ENCODE peak calls at places on chromosomes 7 and 10, in nine cellular contexts. One of them, this sample, is unnamed.

GRCh38 chr10:81036257-81036656 is 498.6 kb downstream of the SH2D4B start:
- DNase-seq in coronary artery: no peak
- DNase-seq in stomach: no peak
- DNase-seq in ovary: no peak
- DNase-seq in activated CD4-positive, alpha-beta T cell treated with anti-CD3 and anti-CD28 coated beads, Interleukin-2, amount 50 U/mL, for 1 hour: no peak
- DNase-seq in NCI-H2171: no peak
- DNase-seq in HFF-Myc: no peak
- DNase-seq in fibroblast of lung: no peak
- DNase-seq in fibroblast of the conjunctiva: no peak
- DNase-seq in this sample: no peak

GRCh38 chr7:158096582-158096981 is 491.0 kb downstream of the PTPRN2 start:
- DNase-seq in stomach: peak; percentile 20
- DNase-seq in fibroblast of lung: no peak
- DNase-seq in fibroblast of the conjunctiva: no peak
- DNase-seq in NCI-H2171: no peak
- DNase-seq in ovary: no peak
- DNase-seq in HFF-Myc: no peak
- DNase-seq in coronary artery: no peak
- DNase-seq in activated CD4-positive, alpha-beta T cell treated with anti-CD3 and anti-CD28 coated beads, Interleukin-2, amount 50 U/mL, for 1 hour: no peak
- DNase-seq in this sample: no peak

GRCh38 chr7:90298145-90299038 is 22.7 kb downstream of the FAM237B start:
- DNase-seq in NCI-H2171: peak; percentile 3
- DNase-seq in activated CD4-positive, alpha-beta T cell treated with anti-CD3 and anti-CD28 coated beads, Interleukin-2, amount 50 U/mL, for 1 hour: no peak
- DNase-seq in stomach: no peak
- DNase-seq in ovary: no peak
- DNase-seq in fibroblast of the conjunctiva: peak; percentile 47
- DNase-seq in coronary artery: no peak
- DNase-seq in HFF-Myc: peak; percentile 42
- DNase-seq in fibroblast of lung: peak; percentile 74
- DNase-seq in this sample: no peak

GRCh38 chr10:63883861-63884260 is 362.7 kb downstream of the REEP3 start:
- DNase-seq in coronary artery: no peak
- DNase-seq in fibroblast of lung: no peak
- DNase-seq in activated CD4-positive, alpha-beta T cell treated with anti-CD3 and anti-CD28 coated beads, Interleukin-2, amount 50 U/mL, for 1 hour: no peak
- DNase-seq in HFF-Myc: no peak
- DNase-seq in fibroblast of the conjunctiva: no peak
- DNase-seq in ovary: no peak
- DNase-seq in stomach: no peak
- DNase-seq in NCI-H2171: no peak
- DNase-seq in this sample: no peak

GRCh38 chr10:96765406-96766240 is 45.3 kb upstream of the PIK3AP1 start:
- DNase-seq in fibroblast of the conjunctiva: peak; percentile 17
- DNase-seq in fibroblast of lung: peak; percentile 47
- DNase-seq in HFF-Myc: peak; percentile 29
- DNase-seq in coronary artery: no peak
- DNase-seq in stomach: peak; percentile 77
- DNase-seq in activated CD4-positive, alpha-beta T cell treated with anti-CD3 and anti-CD28 coated beads, Interleukin-2, amount 50 U/mL, for 1 hour: peak; percentile 76
- DNase-seq in NCI-H2171: no peak
- DNase-seq in ovary: peak; percentile 36
- DNase-seq in this sample: peak; percentile 58

GRCh38 chr7:77388055-77388454 is 28.1 kb downstream of the GSAP start:
- DNase-seq in coronary artery: no peak
- DNase-seq in ovary: no peak
- DNase-seq in fibroblast of the conjunctiva: no peak
- DNase-seq in NCI-H2171: no peak
- DNase-seq in fibroblast of lung: no peak
- DNase-seq in HFF-Myc: no peak
- DNase-seq in stomach: no peak
- DNase-seq in activated CD4-positive, alpha-beta T cell treated with anti-CD3 and anti-CD28 coated beads, Interleukin-2, amount 50 U/mL, for 1 hour: no peak
- DNase-seq in this sample: no peak

GRCh38 chr10:43265799-43266721 is 805 bp downstream of the RASGEF1A start:
- DNase-seq in stomach: peak; percentile 40
- DNase-seq in coronary artery: peak; percentile 71
- DNase-seq in fibroblast of the conjunctiva: no peak
- DNase-seq in ovary: no peak
- DNase-seq in activated CD4-positive, alpha-beta T cell treated with anti-CD3 and anti-CD28 coated beads, Interleukin-2, amount 50 U/mL, for 1 hour: peak; percentile 42
- DNase-seq in NCI-H2171: no peak
- DNase-seq in HFF-Myc: no peak
- DNase-seq in fibroblast of lung: no peak
- DNase-seq in this sample: peak; percentile 26

GRCh38 chr10:59585046-59585700 is 124.5 kb downstream of the SLC16A9 start:
- DNase-seq in fibroblast of lung: peak; percentile 73
- DNase-seq in fibroblast of the conjunctiva: no peak
- DNase-seq in ovary: no peak
- DNase-seq in coronary artery: no peak
- DNase-seq in stomach: no peak
- DNase-seq in HFF-Myc: no peak
- DNase-seq in activated CD4-positive, alpha-beta T cell treated with anti-CD3 and anti-CD28 coated beads, Interleukin-2, amount 50 U/mL, for 1 hour: no peak
- DNase-seq in NCI-H2171: no peak
- DNase-seq in this sample: no peak

GRCh38 chr10:47264797-47265281 is 35.2 kb upstream of the GDF10 start:
- DNase-seq in HFF-Myc: no peak
- DNase-seq in NCI-H2171: no peak
- DNase-seq in activated CD4-positive, alpha-beta T cell treated with anti-CD3 and anti-CD28 coated beads, Interleukin-2, amount 50 U/mL, for 1 hour: peak; percentile 49
- DNase-seq in fibroblast of lung: no peak
- DNase-seq in coronary artery: peak; percentile 52
- DNase-seq in ovary: no peak
- DNase-seq in fibroblast of the conjunctiva: no peak
- DNase-seq in stomach: no peak
- DNase-seq in this sample: no peak

GRCh38 chr7:102251531-102252372 is 34.9 kb upstream of the SH2B2 start:
- DNase-seq in stomach: no peak
- DNase-seq in fibroblast of the conjunctiva: no peak
- DNase-seq in NCI-H2171: no peak
- DNase-seq in coronary artery: no peak
- DNase-seq in ovary: no peak
- DNase-seq in HFF-Myc: no peak
- DNase-seq in fibroblast of lung: no peak
- DNase-seq in activated CD4-positive, alpha-beta T cell treated with anti-CD3 and anti-CD28 coated beads, Interleukin-2, amount 50 U/mL, for 1 hour: no peak
- DNase-seq in this sample: no peak

GRCh38 chr10:91700273-91700672 is 67.4 kb upstream of the PPP1R3C start:
- DNase-seq in coronary artery: no peak
- DNase-seq in NCI-H2171: no peak
- DNase-seq in fibroblast of the conjunctiva: no peak
- DNase-seq in activated CD4-positive, alpha-beta T cell treated with anti-CD3 and anti-CD28 coated beads, Interleukin-2, amount 50 U/mL, for 1 hour: no peak
- DNase-seq in HFF-Myc: no peak
- DNase-seq in fibroblast of lung: peak; percentile 37
- DNase-seq in ovary: no peak
- DNase-seq in stomach: no peak
- DNase-seq in this sample: no peak

GRCh38 chr7:6226194-6226799 is 46.1 kb downstream of the CYTH3 start:
- DNase-seq in fibroblast of the conjunctiva: no peak
- DNase-seq in activated CD4-positive, alpha-beta T cell treated with anti-CD3 and anti-CD28 coated beads, Interleukin-2, amount 50 U/mL, for 1 hour: no peak
- DNase-seq in HFF-Myc: peak; percentile 96
- DNase-seq in stomach: no peak
- DNase-seq in ovary: no peak
- DNase-seq in fibroblast of lung: peak; percentile 78
- DNase-seq in coronary artery: no peak
- DNase-seq in NCI-H2171: no peak
- DNase-seq in this sample: no peak

GRCh38 chr10:21810582-21811244 is 192.8 kb downstream of the DNAJC1 start:
- DNase-seq in NCI-H2171: no peak
- DNase-seq in HFF-Myc: no peak
- DNase-seq in coronary artery: no peak
- DNase-seq in fibroblast of the conjunctiva: no peak
- DNase-seq in ovary: no peak
- DNase-seq in stomach: no peak
- DNase-seq in activated CD4-positive, alpha-beta T cell treated with anti-CD3 and anti-CD28 coated beads, Interleukin-2, amount 50 U/mL, for 1 hour: no peak
- DNase-seq in fibroblast of lung: peak; percentile 42
- DNase-seq in this sample: no peak

GRCh38 chr10:63209703-63210102 is 76.6 kb downstream of the NRBF2 start:
- DNase-seq in stomach: no peak
- DNase-seq in NCI-H2171: no peak
- DNase-seq in HFF-Myc: no peak
- DNase-seq in fibroblast of the conjunctiva: no peak
- DNase-seq in activated CD4-positive, alpha-beta T cell treated with anti-CD3 and anti-CD28 coated beads, Interleukin-2, amount 50 U/mL, for 1 hour: no peak
- DNase-seq in fibroblast of lung: no peak
- DNase-seq in coronary artery: no peak
- DNase-seq in ovary: no peak
- DNase-seq in this sample: no peak

GRCh38 chr10:69358148-69358795 is 58.4 kb downstream of the TACR2 start:
- DNase-seq in NCI-H2171: no peak
- DNase-seq in stomach: no peak
- DNase-seq in fibroblast of lung: no peak
- DNase-seq in coronary artery: no peak
- DNase-seq in ovary: no peak
- DNase-seq in activated CD4-positive, alpha-beta T cell treated with anti-CD3 and anti-CD28 coated beads, Interleukin-2, amount 50 U/mL, for 1 hour: no peak
- DNase-seq in HFF-Myc: no peak
- DNase-seq in fibroblast of the conjunctiva: no peak
- DNase-seq in this sample: no peak

GRCh38 chr10:51439645-51440044 is 259.8 kb downstream of the CSTF2T start:
- DNase-seq in activated CD4-positive, alpha-beta T cell treated with anti-CD3 and anti-CD28 coated beads, Interleukin-2, amount 50 U/mL, for 1 hour: no peak
- DNase-seq in fibroblast of the conjunctiva: no peak
- DNase-seq in stomach: no peak
- DNase-seq in ovary: no peak
- DNase-seq in HFF-Myc: no peak
- DNase-seq in NCI-H2171: no peak
- DNase-seq in coronary artery: no peak
- DNase-seq in fibroblast of lung: no peak
- DNase-seq in this sample: no peak

GRCh38 chr10:6667679-6668270 is 87.7 kb upstream of the PRKCQ start:
- DNase-seq in fibroblast of the conjunctiva: peak; percentile 22
- DNase-seq in coronary artery: no peak
- DNase-seq in fibroblast of lung: peak; percentile 25
- DNase-seq in activated CD4-positive, alpha-beta T cell treated with anti-CD3 and anti-CD28 coated beads, Interleukin-2, amount 50 U/mL, for 1 hour: peak; percentile 30
- DNase-seq in HFF-Myc: peak; percentile 22
- DNase-seq in ovary: no peak
- DNase-seq in stomach: no peak
- DNase-seq in NCI-H2171: no peak
- DNase-seq in this sample: no peak

GRCh38 chr7:43834463-43835251 is 34.7 kb downstream of the MRPS24 start:
- DNase-seq in HFF-Myc: no peak
- DNase-seq in activated CD4-positive, alpha-beta T cell treated with anti-CD3 and anti-CD28 coated beads, Interleukin-2, amount 50 U/mL, for 1 hour: peak; percentile 18
- DNase-seq in ovary: no peak
- DNase-seq in fibroblast of lung: peak; percentile 32
- DNase-seq in NCI-H2171: no peak
- DNase-seq in fibroblast of the conjunctiva: peak; percentile 16
- DNase-seq in coronary artery: no peak
- DNase-seq in stomach: no peak
- DNase-seq in this sample: peak; percentile 37

GRCh38 chr7:77799078-77799964 is 748 bp downstream of the PHTF2 start:
- DNase-seq in fibroblast of lung: peak; percentile 42
- DNase-seq in HFF-Myc: no peak
- DNase-seq in ovary: peak; percentile 69
- DNase-seq in activated CD4-positive, alpha-beta T cell treated with anti-CD3 and anti-CD28 coated beads, Interleukin-2, amount 50 U/mL, for 1 hour: peak; percentile 11
- DNase-seq in stomach: no peak
- DNase-seq in fibroblast of the conjunctiva: peak; percentile 10
- DNase-seq in coronary artery: peak; percentile 78
- DNase-seq in NCI-H2171: peak; percentile 39
- DNase-seq in this sample: no peak

GRCh38 chr7:27139335-27140107 is 4.0 kb downstream of the HOXA5 start:
- DNase-seq in activated CD4-positive, alpha-beta T cell treated with anti-CD3 and anti-CD28 coated beads, Interleukin-2, amount 50 U/mL, for 1 hour: no peak
- DNase-seq in stomach: no peak
- DNase-seq in fibroblast of the conjunctiva: no peak
- DNase-seq in ovary: no peak
- DNase-seq in coronary artery: peak; percentile 24
- DNase-seq in HFF-Myc: no peak
- DNase-seq in NCI-H2171: no peak
- DNase-seq in fibroblast of lung: no peak
- DNase-seq in this sample: no peak

GRCh38 chr7:1015196-1015595 is 29.1 kb upstream of the GPR146 start:
- DNase-seq in activated CD4-positive, alpha-beta T cell treated with anti-CD3 and anti-CD28 coated beads, Interleukin-2, amount 50 U/mL, for 1 hour: no peak
- DNase-seq in ovary: no peak
- DNase-seq in stomach: no peak
- DNase-seq in NCI-H2171: peak; percentile 11
- DNase-seq in coronary artery: no peak
- DNase-seq in fibroblast of lung: no peak
- DNase-seq in HFF-Myc: no peak
- DNase-seq in fibroblast of the conjunctiva: no peak
- DNase-seq in this sample: no peak

GRCh38 chr7:12258074-12258473 is 47.0 kb downstream of the TMEM106B start:
- DNase-seq in HFF-Myc: no peak
- DNase-seq in stomach: no peak
- DNase-seq in fibroblast of lung: no peak
- DNase-seq in fibroblast of the conjunctiva: no peak
- DNase-seq in ovary: no peak
- DNase-seq in activated CD4-positive, alpha-beta T cell treated with anti-CD3 and anti-CD28 coated beads, Interleukin-2, amount 50 U/mL, for 1 hour: no peak
- DNase-seq in coronary artery: no peak
- DNase-seq in NCI-H2171: no peak
- DNase-seq in this sample: no peak

GRCh38 chr10:7525314-7526016 is 114.6 kb upstream of the SFMBT2 start:
- DNase-seq in ovary: peak; percentile 49
- DNase-seq in activated CD4-positive, alpha-beta T cell treated with anti-CD3 and anti-CD28 coated beads, Interleukin-2, amount 50 U/mL, for 1 hour: peak; percentile 56
- DNase-seq in HFF-Myc: peak; percentile 62
- DNase-seq in NCI-H2171: no peak
- DNase-seq in coronary artery: no peak
- DNase-seq in fibroblast of lung: peak; percentile 52
- DNase-seq in stomach: peak; percentile 50
- DNase-seq in fibroblast of the conjunctiva: peak; percentile 68
- DNase-seq in this sample: peak; percentile 43

GRCh38 chr10:90960355-90960814 is 39.5 kb upstream of the ANKRD1 start:
- DNase-seq in activated CD4-positive, alpha-beta T cell treated with anti-CD3 and anti-CD28 coated beads, Interleukin-2, amount 50 U/mL, for 1 hour: no peak
- DNase-seq in stomach: no peak
- DNase-seq in fibroblast of the conjunctiva: peak; percentile 94
- DNase-seq in coronary artery: no peak
- DNase-seq in fibroblast of lung: peak; percentile 89
- DNase-seq in NCI-H2171: no peak
- DNase-seq in HFF-Myc: peak; percentile 79
- DNase-seq in ovary: no peak
- DNase-seq in this sample: no peak

GRCh38 chr10:129950651-129951050 is 13.4 kb downstream of the EBF3 start:
- DNase-seq in fibroblast of lung: no peak
- DNase-seq in HFF-Myc: no peak
- DNase-seq in coronary artery: no peak
- DNase-seq in fibroblast of the conjunctiva: no peak
- DNase-seq in NCI-H2171: no peak
- DNase-seq in activated CD4-positive, alpha-beta T cell treated with anti-CD3 and anti-CD28 coated beads, Interleukin-2, amount 50 U/mL, for 1 hour: no peak
- DNase-seq in ovary: no peak
- DNase-seq in stomach: no peak
- DNase-seq in this sample: no peak

GRCh38 chr7:121341933-121342332 is 13.1 kb downstream of the WNT16 start:
- DNase-seq in NCI-H2171: no peak
- DNase-seq in ovary: no peak
- DNase-seq in stomach: no peak
- DNase-seq in coronary artery: no peak
- DNase-seq in activated CD4-positive, alpha-beta T cell treated with anti-CD3 and anti-CD28 coated beads, Interleukin-2, amount 50 U/mL, for 1 hour: no peak
- DNase-seq in fibroblast of lung: no peak
- DNase-seq in HFF-Myc: no peak
- DNase-seq in fibroblast of the conjunctiva: no peak
- DNase-seq in this sample: no peak

GRCh38 chr10:91582063-91582673 is 50.7 kb downstream of the PPP1R3C start:
- DNase-seq in ovary: no peak
- DNase-seq in fibroblast of lung: no peak
- DNase-seq in NCI-H2171: no peak
- DNase-seq in stomach: no peak
- DNase-seq in coronary artery: no peak
- DNase-seq in activated CD4-positive, alpha-beta T cell treated with anti-CD3 and anti-CD28 coated beads, Interleukin-2, amount 50 U/mL, for 1 hour: no peak
- DNase-seq in HFF-Myc: no peak
- DNase-seq in fibroblast of the conjunctiva: no peak
- DNase-seq in this sample: no peak

GRCh38 chr7:140126435-140127034 is 50.2 kb downstream of the KDM7A start:
- DNase-seq in fibroblast of lung: no peak
- DNase-seq in NCI-H2171: no peak
- DNase-seq in stomach: no peak
- DNase-seq in coronary artery: no peak
- DNase-seq in activated CD4-positive, alpha-beta T cell treated with anti-CD3 and anti-CD28 coated beads, Interleukin-2, amount 50 U/mL, for 1 hour: no peak
- DNase-seq in ovary: no peak
- DNase-seq in HFF-Myc: no peak
- DNase-seq in fibroblast of the conjunctiva: no peak
- DNase-seq in this sample: no peak

GRCh38 chr7:92717982-92718716 is 118.2 kb downstream of the CDK6 start:
- DNase-seq in activated CD4-positive, alpha-beta T cell treated with anti-CD3 and anti-CD28 coated beads, Interleukin-2, amount 50 U/mL, for 1 hour: peak; percentile 35
- DNase-seq in fibroblast of the conjunctiva: peak; percentile 32
- DNase-seq in ovary: no peak
- DNase-seq in coronary artery: peak; percentile 79
- DNase-seq in NCI-H2171: no peak
- DNase-seq in stomach: peak; percentile 65
- DNase-seq in fibroblast of lung: peak; percentile 85
- DNase-seq in HFF-Myc: no peak
- DNase-seq in this sample: no peak

GRCh38 chr7:134047675-134048074 is 79.5 kb upstream of the LRGUK start:
- DNase-seq in HFF-Myc: no peak
- DNase-seq in fibroblast of lung: no peak
- DNase-seq in coronary artery: no peak
- DNase-seq in ovary: no peak
- DNase-seq in stomach: no peak
- DNase-seq in fibroblast of the conjunctiva: no peak
- DNase-seq in NCI-H2171: no peak
- DNase-seq in activated CD4-positive, alpha-beta T cell treated with anti-CD3 and anti-CD28 coated beads, Interleukin-2, amount 50 U/mL, for 1 hour: no peak
- DNase-seq in this sample: no peak

GRCh38 chr10:21314234-21314633 is 211.2 kb downstream of the SKIDA1 start:
- DNase-seq in fibroblast of the conjunctiva: no peak
- DNase-seq in coronary artery: no peak
- DNase-seq in stomach: no peak
- DNase-seq in activated CD4-positive, alpha-beta T cell treated with anti-CD3 and anti-CD28 coated beads, Interleukin-2, amount 50 U/mL, for 1 hour: no peak
- DNase-seq in ovary: peak; percentile 48
- DNase-seq in fibroblast of lung: peak; percentile 77
- DNase-seq in NCI-H2171: no peak
- DNase-seq in HFF-Myc: no peak
- DNase-seq in this sample: no peak